ENCODE peak calls at places on chromosomes 5 and 9, in ten cellular contexts. A is activated CD4-positive, alpha-beta T cell treated with anti-CD3 and anti-CD28 coated beads, Interleukin-2, amount 50 U/mL, for 48 hours; L is left cardiac atrium; N is kidney tubule cell; V is stimulated activated CD4-positive, alpha-beta T cell treated with anti-CD3 and anti-CD28 coated beads, Interleukin-4, amount 100 ng/mL, for 48 hours; M is ascending aorta; U is NCI-H510A treated with DMSO at 0.1 percent for 48 hours; P is neural crest cell; B is brain microvascular endothelial cell; Y is suprapubic skin. H is an unnamed sample.

GRCh38 chr5:52746539-52746938 is 41.2 kb upstream of the ITGA1 start:
- DNase-seq in Y (no peak), U (no peak), N (no peak), L (no peak), A (no peak), M (no peak), V (no peak), P (no peak), B (peak; percentile 16), H (no peak)

GRCh38 chr9:82456621-82457020 is 468.0 kb downstream of the SPATA31D1 start:
- DNase-seq in N (peak; percentile 66), V (no peak), A (no peak), U (no peak), B (peak; percentile 43), M (no peak), Y (no peak), L (no peak), P (no peak), H (no peak)

GRCh38 chr9:116271307-116271706 is 117.7 kb downstream of the PAPPA start:
- DNase-seq in L (no peak), M (no peak), N (no peak), V (no peak), A (no peak), Y (no peak), B (no peak), U (no peak), P (no peak), H (no peak)

GRCh38 chr9:72351538-72352453 is 13.2 kb downstream of the ZFAND5 start:
- DNase-seq in Y (no peak), N (peak; percentile 83), M (no peak), V (no peak), B (peak; percentile 85), U (no peak), A (no peak), P (no peak), L (no peak), H (no peak)

GRCh38 chr5:111345731-111346130 is 121.5 kb downstream of the CAMK4 start:
- DNase-seq in N (no peak), Y (no peak), A (no peak), U (no peak), B (no peak), V (no peak), M (no peak), L (no peak), P (no peak), H (no peak)

GRCh38 chr9:25857167-25857566 is 178.9 kb upstream of the TUSC1 start:
- DNase-seq in M (no peak), L (no peak), P (no peak), B (no peak), U (no peak), Y (no peak), A (no peak), V (no peak), N (no peak), H (no peak)

GRCh38 chr5:172496671-172497371 is 42.5 kb upstream of the SH3PXD2B start:
- DNase-seq in L (peak; percentile 83), U (no peak), V (no peak), B (peak; percentile 43), A (no peak), P (no peak), M (peak; percentile 64), N (no peak), Y (peak; percentile 55), H (peak; percentile 59)

GRCh38 chr9:91207889-91208651 is 153.6 kb downstream of the AUH start:
- DNase-seq in Y (no peak), B (no peak), L (no peak), M (no peak), P (no peak), U (no peak), N (peak; percentile 51), A (no peak), V (no peak), H (no peak)

GRCh38 chr9:35728041-35728971 is 3.7 kb downstream of the TLN1 start:
- DNase-seq in V (no peak), Y (no peak), A (peak; percentile 59), N (peak; percentile 87), B (peak; percentile 82), P (peak; percentile 30), M (peak; percentile 95), L (peak; percentile 85), U (no peak), H (peak; percentile 83)

GRCh38 chr9:18036364-18036896 is 437.5 kb upstream of the ADAMTSL1 start:
- DNase-seq in A (no peak), M (no peak), N (no peak), Y (no peak), L (no peak), U (no peak), P (no peak), V (no peak), B (no peak), H (no peak)

GRCh38 chr5:173535166-173535975 is 81.1 kb downstream of the BOD1 start:
- DNase-seq in L (no peak), M (no peak), U (no peak), V (no peak), B (no peak), N (no peak), P (no peak), A (no peak), Y (no peak), H (no peak)

GRCh38 chr9:16318516-16319060 is 551.9 kb downstream of the BNC2 start:
- DNase-seq in M (peak; percentile 50), P (no peak), V (no peak), U (no peak), L (no peak), Y (no peak), N (no peak), B (no peak), A (no peak), H (no peak)

GRCh38 chr9:4814913-4815312 is 22.2 kb downstream of the RCL1 start:
- DNase-seq in A (no peak), V (no peak), B (no peak), Y (no peak), N (no peak), L (no peak), U (no peak), M (no peak), P (no peak), H (no peak)

GRCh38 chr5:4765411-4765810 is 374.7 kb upstream of the ADAMTS16 start:
- DNase-seq in A (no peak), N (no peak), U (no peak), P (no peak), V (no peak), M (no peak), L (no peak), Y (no peak), B (no peak), H (no peak)

H was measured in uterus.